ENCODE peak calls at places on chromosomes 4 and X, in nine cellular contexts. A, D, C, Q, W, T, N, S and E are unnamed samples.

GRCh38 chrX:16946361-16946964 is at the start of gene REPS2:
- DNase-seq in W (peak), A (peak), S (no peak), T (peak), Q (peak), N (peak), C (peak), D (peak), E (peak)

GRCh38 chr4:129146639-129147038 is 50.7 kb downstream of the C4orf33 start:
- DNase-seq in N (no peak), Q (peak), T (no peak), S (no peak), D (no peak), A (no peak), C (no peak), W (peak), E (no peak)

GRCh38 chr4:41571422-41571821 is 33.5 kb downstream of the LIMCH1 start:
- DNase-seq in D (no peak), T (no peak), A (no peak), W (no peak), S (no peak), C (no peak), Q (no peak), N (no peak), E (no peak)

GRCh38 chr4:77385124-77385969 is 220.3 kb upstream of the CXCL13 start:
- DNase-seq in N (peak), S (peak), W (peak), C (peak), T (peak), Q (peak), A (peak), D (peak), E (peak)

GRCh38 chr4:158775091-158775651 is 6.3 kb downstream of the FNIP2 start:
- DNase-seq in N (no peak), W (no peak), C (no peak), S (no peak), T (peak), Q (no peak), D (peak), A (no peak), E (no peak)

GRCh38 chr4:70725633-70726032 is 3.9 kb downstream of the RUFY3 start:
- DNase-seq in N (no peak), C (no peak), W (no peak), D (no peak), S (no peak), A (no peak), T (no peak), Q (no peak), E (no peak)

GRCh38 chr4:2649604-2650114 is 106.5 kb downstream of the TNIP2 start:
- DNase-seq in S (no peak), W (no peak), C (no peak), D (no peak), A (no peak), N (no peak), Q (no peak), T (no peak), E (no peak)

GRCh38 chr4:184768296-184768695 is 34.4 kb upstream of the CENPU start:
- DNase-seq in N (no peak), T (no peak), D (no peak), C (no peak), S (no peak), A (no peak), W (no peak), Q (no peak), E (no peak)

GRCh38 chr4:26557164-26557563 is 26.7 kb upstream of the TBC1D19 start:
- DNase-seq in Q (no peak), D (peak), T (no peak), C (peak), S (no peak), W (no peak), A (no peak), N (no peak), E (no peak)

GRCh38 chrX:133235830-133236229 is 17.7 kb upstream of the TFDP3 start:
- DNase-seq in W (no peak), N (no peak), C (no peak), S (no peak), T (no peak), Q (no peak), A (no peak), D (no peak), E (peak)

GRCh38 chr4:63296773-63297172 is 1112.5 kb downstream of the TECRL start:
- DNase-seq in C (no peak), T (no peak), D (no peak), Q (peak), S (no peak), A (no peak), N (no peak), W (peak), E (no peak)

GRCh38 chrX:154063234-154063633 is 34.3 kb downstream of the MECP2 start:
- DNase-seq in D (no peak), Q (no peak), A (no peak), C (no peak), N (no peak), W (no peak), S (no peak), T (no peak), E (no peak)

GRCh38 chrX:136747003-136747986 is 33.4 kb downstream of the ARHGEF6 start:
- DNase-seq in T (no peak), Q (peak), C (no peak), N (no peak), S (no peak), W (no peak), D (no peak), A (no peak), E (no peak)

GRCh38 chr4:99099311-99099710 is 10.7 kb upstream of the ADH5 start:
- DNase-seq in D (no peak), N (no peak), Q (no peak), A (no peak), C (no peak), W (no peak), T (no peak), S (no peak), E (no peak)

GRCh38 chr4:24473309-24473721 is 111.0 kb downstream of the DHX15 start:
- DNase-seq in W (peak), Q (peak), C (no peak), A (peak), D (peak), N (peak), S (no peak), T (peak), E (no peak)

GRCh38 chr4:55159851-55160250 is 34.5 kb upstream of the KDR start:
- DNase-seq in T (no peak), C (no peak), N (no peak), Q (no peak), D (no peak), S (no peak), A (no peak), W (no peak), E (no peak)

GRCh38 chr4:84298023-84298718 is 200.9 kb downstream of the NKX6-1 start:
- DNase-seq in C (no peak), D (no peak), S (no peak), A (no peak), Q (no peak), N (no peak), T (no peak), W (no peak), E (no peak)

GRCh38 chrX:104136241-104137019 is 20.4 kb downstream of the SLC25A53 start:
- DNase-seq in D (peak), Q (peak), C (peak), W (peak), A (peak), N (peak), T (peak), S (no peak), E (peak)

GRCh38 chrX:119942831-119943184 is 743 bp downstream of the NKAP start:
- DNase-seq in Q (peak), T (no peak), S (no peak), C (no peak), D (peak), N (no peak), A (no peak), W (no peak), E (no peak)

GRCh38 chr4:189096717-189097116 is 844.0 kb upstream of the FRG1 start:
- DNase-seq in T (no peak), W (peak), D (no peak), A (no peak), N (no peak), Q (no peak), S (no peak), C (no peak), E (no peak)

GRCh38 chr4:184664445-184665210 is 15.1 kb downstream of the PRIMPOL start:
- DNase-seq in W (peak), T (no peak), A (no peak), C (no peak), S (peak), Q (peak), D (peak), N (no peak), E (no peak)

GRCh38 chrX:115260330-115260729 is 26.4 kb upstream of the LRCH2 start:
- DNase-seq in T (no peak), D (peak), S (no peak), N (no peak), W (no peak), A (no peak), C (no peak), Q (no peak), E (no peak)

GRCh38 chr4:89781321-89781720 is 55.6 kb downstream of the SNCA start:
- DNase-seq in W (no peak), N (no peak), A (no peak), T (no peak), Q (no peak), S (no peak), C (no peak), D (no peak), E (no peak)

GRCh38 chr4:98193459-98194105 is 50.3 kb upstream of the STPG2 start:
- DNase-seq in T (no peak), C (no peak), D (no peak), A (no peak), S (no peak), N (no peak), W (no peak), Q (no peak), E (no peak)

GRCh38 chr4:4428966-4429875 is 42.3 kb downstream of the NSG1 start:
- DNase-seq in T (no peak), W (no peak), D (no peak), A (no peak), S (no peak), C (no peak), N (no peak), Q (no peak), E (no peak)

GRCh38 chr4:161850631-161851030 is 313.2 kb downstream of the FSTL5 start:
- DNase-seq in T (no peak), W (no peak), D (no peak), A (no peak), Q (no peak), N (no peak), C (no peak), S (no peak), E (no peak)

GRCh38 chr4:88285235-88285505 is 809 bp upstream of the PPM1K start:
- DNase-seq in S (no peak), C (no peak), T (no peak), D (no peak), Q (no peak), W (no peak), A (no peak), N (no peak), E (no peak)

GRCh38 chr4:186192068-186192751 is 843 bp downstream of the CYP4V2 start:
- DNase-seq in A (no peak), C (no peak), T (peak), D (peak), Q (peak), N (peak), S (no peak), W (peak), E (no peak)

GRCh38 chr4:99885063-99885664 is 9.1 kb downstream of the LAMTOR3 start:
- DNase-seq in W (peak), Q (peak), N (peak), C (no peak), S (no peak), T (peak), A (no peak), D (peak), E (no peak)

GRCh38 chrX:20378291-20378920 is 111.7 kb upstream of the RPS6KA3 start:
- DNase-seq in C (no peak), N (no peak), T (no peak), A (no peak), D (peak), W (no peak), Q (no peak), S (no peak), E (no peak)

GRCh38 chr4:687975-688694 is 816 bp downstream of the SLC49A3 start:
- DNase-seq in W (peak), Q (no peak), A (peak), C (no peak), D (no peak), S (no peak), T (no peak), N (no peak), E (no peak)